ENCODE peak calls at places on chromosomes 1 and 21, in four cellular contexts. One of them, this sample, is unnamed. For H3K9me3, the result is how much of the 10 kb centered on the place peaks cover.

GRCh38 chr1:240539031-240539430 is 72.9 kb downstream of the GREM2 start:
- DNase-seq in prostate gland: no peak
- DNase-seq in body of pancreas: no peak
- DNase-seq in left ventricle myocardium inferior: no peak
- DNase-seq in this sample: no peak

GRCh38 chr1:98672184-98672583 is 10.7 kb downstream of the SNX7 start:
- DNase-seq in prostate gland: no peak
- DNase-seq in left ventricle myocardium inferior: no peak
- DNase-seq in body of pancreas: no peak
- DNase-seq in this sample: no peak

GRCh38 chr1:188888387-188888786 is 1589.3 kb downstream of the BRINP3 start:
- DNase-seq in body of pancreas: no peak
- DNase-seq in prostate gland: no peak
- DNase-seq in left ventricle myocardium inferior: no peak
- DNase-seq in this sample: no peak

GRCh38 chr1:234697741-234698140 is 87.8 kb upstream of the IRF2BP2 start:
- DNase-seq in body of pancreas: no peak
- DNase-seq in prostate gland: peak
- DNase-seq in left ventricle myocardium inferior: no peak
- DNase-seq in this sample: no peak

GRCh38 chr21:15060776-15061175 is 4.0 kb downstream of the NRIP1 start:
- DNase-seq in left ventricle myocardium inferior: no peak
- DNase-seq in prostate gland: no peak
- DNase-seq in body of pancreas: no peak
- DNase-seq in this sample: no peak

GRCh38 chr1:203325418-203326091 is 20.2 kb downstream of the BTG2 start:
- DNase-seq in left ventricle myocardium inferior: peak
- DNase-seq in prostate gland: peak
- DNase-seq in body of pancreas: peak
- DNase-seq in this sample: peak

GRCh38 chr21:34603002-34603709 is 11.8 kb downstream of the RCAN1 start:
- DNase-seq in body of pancreas: peak
- DNase-seq in prostate gland: peak
- DNase-seq in left ventricle myocardium inferior: peak
- DNase-seq in this sample: peak

GRCh38 chr1:241724741-241725356 is 72.8 kb downstream of the WDR64 start:
- DNase-seq in body of pancreas: no peak
- DNase-seq in left ventricle myocardium inferior: no peak
- DNase-seq in prostate gland: no peak
- DNase-seq in this sample: no peak

GRCh38 chr1:107545056-107545597 is 404.3 kb downstream of the NTNG1 start:
- DNase-seq in prostate gland: no peak
- DNase-seq in left ventricle myocardium inferior: no peak
- DNase-seq in body of pancreas: no peak
- DNase-seq in this sample: no peak

GRCh38 chr1:193565971-193566577 is 379.7 kb upstream of the B3GALT2 start:
- DNase-seq in prostate gland: no peak
- DNase-seq in body of pancreas: no peak
- DNase-seq in left ventricle myocardium inferior: no peak
- DNase-seq in this sample: no peak

GRCh38 chr1:167631987-167632680 is 2.1 kb downstream of the RCSD1 start:
- DNase-seq in left ventricle myocardium inferior: no peak
- DNase-seq in body of pancreas: no peak
- DNase-seq in prostate gland: no peak
- DNase-seq in this sample: no peak

GRCh38 chr21:43859747-43860214 is 5.2 kb upstream of the AGPAT3 start:
- DNase-seq in prostate gland: peak
- DNase-seq in body of pancreas: no peak
- DNase-seq in left ventricle myocardium inferior: no peak
- DNase-seq in this sample: no peak

GRCh38 chr1:51955797-51956527 is 34.5 kb downstream of the RAB3B start:
- DNase-seq in body of pancreas: no peak
- DNase-seq in prostate gland: peak
- DNase-seq in left ventricle myocardium inferior: no peak
- DNase-seq in this sample: peak

GRCh38 chr21:40706806-40707205 is 140.2 kb downstream of the DSCAM start:
- DNase-seq in prostate gland: no peak
- DNase-seq in left ventricle myocardium inferior: no peak
- DNase-seq in body of pancreas: no peak
- DNase-seq in this sample: no peak

GRCh38 chr1:77940921-77941570 is 37.8 kb downstream of the FUBP1 start:
- DNase-seq in prostate gland: no peak
- DNase-seq in body of pancreas: no peak
- DNase-seq in left ventricle myocardium inferior: no peak
- DNase-seq in this sample: no peak

GRCh38 chr1:16153999-16154673 is 1.7 kb downstream of the EPHA2 start:
- DNase-seq in prostate gland: no peak
- DNase-seq in left ventricle myocardium inferior: no peak
- DNase-seq in body of pancreas: no peak
- DNase-seq in this sample: no peak

GRCh38 chr1:153288634-153289275 is 24.0 kb downstream of the PGLYRP3 start:
- DNase-seq in left ventricle myocardium inferior: no peak
- DNase-seq in body of pancreas: no peak
- DNase-seq in prostate gland: no peak
- DNase-seq in this sample: peak

GRCh38 chr21:45136927-45137611 is 62.7 kb downstream of the ADARB1 start:
- DNase-seq in left ventricle myocardium inferior: peak
- DNase-seq in prostate gland: peak
- DNase-seq in body of pancreas: peak
- DNase-seq in this sample: peak

GRCh38 chr1:2781627-2782026 is 19.9 kb downstream of the TTC34 start:
- DNase-seq in prostate gland: no peak
- DNase-seq in body of pancreas: no peak
- DNase-seq in left ventricle myocardium inferior: no peak
- DNase-seq in this sample: no peak
- H3K9me3 ChIP-seq in prostate gland: under half
- H3K9me3 ChIP-seq in body of pancreas: under half
- H3K9me3 ChIP-seq in left ventricle myocardium inferior: under half
- H3K9me3 ChIP-seq in this sample: under half

GRCh38 chr1:40462956-40463590 is 12.8 kb downstream of the ZFP69B start:
- DNase-seq in prostate gland: no peak
- DNase-seq in left ventricle myocardium inferior: no peak
- DNase-seq in body of pancreas: no peak
- DNase-seq in this sample: no peak
- H3K9me3 ChIP-seq in prostate gland: under half
- H3K9me3 ChIP-seq in left ventricle myocardium inferior: half or more
- H3K9me3 ChIP-seq in body of pancreas: half or more
- H3K9me3 ChIP-seq in this sample: under half

DNA sequence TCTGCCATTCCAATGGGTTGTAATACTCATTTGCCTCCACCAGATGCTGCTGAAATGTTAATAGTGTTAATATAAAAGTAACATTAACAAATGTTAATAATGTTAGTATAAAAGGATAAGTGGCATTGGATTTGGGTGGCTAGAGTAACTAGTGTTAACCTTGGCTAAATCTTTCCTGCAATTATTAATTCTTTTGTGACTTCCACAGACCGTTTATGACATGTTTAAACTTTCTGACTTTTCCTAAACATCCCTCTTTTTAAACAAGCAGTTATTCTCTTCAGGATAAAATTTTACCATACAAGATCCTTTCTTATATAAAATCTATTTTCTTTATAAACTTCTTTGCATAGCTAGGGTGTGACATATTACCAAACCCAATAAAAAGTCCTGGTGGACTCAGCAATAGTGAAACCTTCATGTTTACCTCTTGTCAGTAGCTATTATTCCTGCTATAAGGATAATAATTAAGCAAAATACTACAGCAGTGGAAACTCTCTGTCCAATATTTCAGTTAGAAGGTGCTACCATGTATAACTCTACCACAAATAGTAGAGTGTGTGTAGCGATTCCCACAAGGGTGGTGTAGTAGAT is 41.5 kb downstream of the CCDC30 start:
- DNase-seq in prostate gland: no peak
- DNase-seq in body of pancreas: no peak
- DNase-seq in left ventricle myocardium inferior: no peak
- DNase-seq in this sample: no peak
- H3K9me3 ChIP-seq in prostate gland: under half
- H3K9me3 ChIP-seq in body of pancreas: half or more
- H3K9me3 ChIP-seq in left ventricle myocardium inferior: half or more
- H3K9me3 ChIP-seq in this sample: under half

GRCh38 chr1:247966520-247967204 is 1.6 kb downstream of the OR2AK2 start:
- DNase-seq in body of pancreas: no peak
- DNase-seq in left ventricle myocardium inferior: no peak
- DNase-seq in prostate gland: no peak
- DNase-seq in this sample: no peak

GRCh38 chr1:247964933-247965332 is at the start of gene OR2AK2:
- DNase-seq in prostate gland: no peak
- DNase-seq in left ventricle myocardium inferior: no peak
- DNase-seq in body of pancreas: no peak
- DNase-seq in this sample: no peak

GRCh38 chr1:247962911-247963588 is 2.0 kb upstream of the OR2AK2 start:
- DNase-seq in left ventricle myocardium inferior: no peak
- DNase-seq in prostate gland: no peak
- DNase-seq in body of pancreas: no peak
- DNase-seq in this sample: no peak

GRCh38 chr1:247961796-247962195 is 3.2 kb upstream of the OR2AK2 start:
- DNase-seq in left ventricle myocardium inferior: no peak
- DNase-seq in body of pancreas: no peak
- DNase-seq in prostate gland: no peak
- DNase-seq in this sample: no peak
- H3K9me3 ChIP-seq in left ventricle myocardium inferior: under half
- H3K9me3 ChIP-seq in body of pancreas: under half
- H3K9me3 ChIP-seq in prostate gland: under half
- H3K9me3 ChIP-seq in this sample: under half

DNA sequence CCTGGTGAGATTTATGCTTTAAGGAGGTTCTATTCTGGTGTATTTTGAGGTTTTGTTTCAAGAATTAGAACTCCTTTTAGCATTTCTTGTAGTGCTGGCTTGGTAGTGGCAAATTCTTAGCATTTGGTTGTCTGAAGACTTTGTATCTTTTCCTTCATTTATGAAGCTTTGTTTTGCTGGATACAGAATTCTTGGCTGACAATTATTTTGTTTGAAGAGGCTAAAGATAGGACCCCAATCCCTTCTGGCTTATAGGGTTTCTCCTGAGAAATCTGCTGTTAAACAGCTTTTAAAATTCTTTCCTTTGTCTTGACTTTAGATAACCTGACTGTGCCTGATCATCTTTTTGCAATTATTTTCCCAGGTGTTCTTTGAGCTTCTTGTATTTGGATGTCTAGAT is 58.6 kb downstream of the GPR137B start:
- DNase-seq in body of pancreas: no peak
- DNase-seq in left ventricle myocardium inferior: no peak
- DNase-seq in prostate gland: no peak
- DNase-seq in this sample: no peak
- H3K9me3 ChIP-seq in body of pancreas: half or more
- H3K9me3 ChIP-seq in left ventricle myocardium inferior: half or more
- H3K9me3 ChIP-seq in prostate gland: under half
- H3K9me3 ChIP-seq in this sample: under half

GRCh38 chr1:227587968-227588367 is 24.6 kb downstream of the ZNF678 start:
- DNase-seq in left ventricle myocardium inferior: no peak
- DNase-seq in prostate gland: no peak
- DNase-seq in body of pancreas: no peak
- DNase-seq in this sample: no peak
- H3K9me3 ChIP-seq in left ventricle myocardium inferior: under half
- H3K9me3 ChIP-seq in prostate gland: under half
- H3K9me3 ChIP-seq in body of pancreas: under half
- H3K9me3 ChIP-seq in this sample: under half

GRCh38 chr21:37348664-37349063 is 17.9 kb upstream of the DYRK1A start:
- DNase-seq in body of pancreas: no peak
- DNase-seq in prostate gland: no peak
- DNase-seq in left ventricle myocardium inferior: no peak
- DNase-seq in this sample: no peak
- H3K9me3 ChIP-seq in body of pancreas: under half
- H3K9me3 ChIP-seq in prostate gland: under half
- H3K9me3 ChIP-seq in left ventricle myocardium inferior: under half
- H3K9me3 ChIP-seq in this sample: under half